ENCODE peak calls at places on chromosome 11, in ten cellular contexts. I is neural progenitor cell; O is right atrium auricular region; P is dorsolateral prefrontal cortex; Q is ovary; K is mammary epithelial cell; N is MM.1S; F is Peyer's patch; H is CD8-positive, alpha-beta T cell; Z is Caco-2. Y is an unnamed sample.

GRCh38 chr11:130905512-130905911 is 10.8 kb downstream of the SNX19 start:
- DNase-seq in I (no peak), O (no peak), P (no peak), Q (no peak), K (no peak), N (no peak), F (no peak), H (no peak), Z (no peak), Y (no peak)

GRCh38 chr11:12287009-12287373 is 90.4 kb upstream of the PARVA start:
- DNase-seq in I (no peak), O (peak; percentile 65), P (no peak), Q (no peak), K (peak; percentile 78), N (no peak), F (no peak), H (no peak), Z (peak; percentile 50), Y (no peak)

GRCh38 chr11:12853652-12854296 is 155.3 kb upstream of the RASSF10 start:
- DNase-seq in I (no peak), O (no peak), P (no peak), Q (peak; percentile 66), K (no peak), N (no peak), F (peak; percentile 73), H (no peak), Z (peak; percentile 57), Y (no peak)

GRCh38 chr11:20612416-20612815 is 13.0 kb downstream of the SLC6A5 start:
- DNase-seq in I (no peak), O (no peak), P (no peak), Q (no peak), K (no peak), N (no peak), F (no peak), H (no peak), Z (no peak), Y (no peak)

GRCh38 chr11:45528435-45528834 is 137.0 kb downstream of the CHST1 start:
- DNase-seq in I (no peak), O (no peak), P (no peak), Q (no peak), K (no peak), N (no peak), F (no peak), H (no peak), Z (no peak), Y (no peak)

GRCh38 chr11:57202282-57202681 is 20.5 kb downstream of the LRRC55 start:
- DNase-seq in I (no peak), O (no peak), P (no peak), Q (no peak), K (no peak), N (no peak), F (no peak), H (no peak), Z (no peak), Y (no peak)

GRCh38 chr11:894575-895201 is 15.9 kb downstream of the CHID1 start:
- DNase-seq in I (peak; percentile 38), O (no peak), P (no peak), Q (no peak), K (no peak), N (no peak), F (no peak), H (no peak), Z (no peak), Y (no peak)

GRCh38 chr11:35650467-35650866 is 12.1 kb upstream of the TRIM44 start:
- DNase-seq in I (no peak), O (no peak), P (no peak), Q (no peak), K (no peak), N (no peak), F (no peak), H (no peak), Z (no peak), Y (no peak)

GRCh38 chr11:118911113-118911879 is 14.4 kb downstream of the BCL9L start:
- DNase-seq in I (peak; percentile 55), O (no peak), P (no peak), Q (peak; percentile 51), K (peak; percentile 66), N (no peak), F (peak; percentile 70), H (no peak), Z (peak; percentile 98), Y (no peak)

GRCh38 chr11:102757823-102758549 is 22.4 kb downstream of the MMP10 start:
- DNase-seq in I (no peak), O (no peak), P (no peak), Q (no peak), K (peak; percentile 95), N (no peak), F (no peak), H (no peak), Z (no peak), Y (no peak)

GRCh38 chr11:66063900-66064299 is 6.2 kb upstream of the PACS1 start:
- DNase-seq in I (no peak), O (no peak), P (no peak), Q (no peak), K (no peak), N (no peak), F (no peak), H (no peak), Z (no peak), Y (no peak)

GRCh38 chr11:34502949-34503348 is 10.6 kb downstream of the ELF5 start:
- DNase-seq in I (no peak), O (no peak), P (no peak), Q (no peak), K (no peak), N (no peak), F (no peak), H (no peak), Z (no peak), Y (no peak)

GRCh38 chr11:113697798-113698407 is 8.2 kb downstream of the TMPRSS5 start:
- DNase-seq in I (no peak), O (no peak), P (no peak), Q (no peak), K (peak; percentile 11), N (no peak), F (no peak), H (no peak), Z (no peak), Y (no peak)

GRCh38 chr11:19352736-19353110 is 112.0 kb upstream of the E2F8 start:
- DNase-seq in I (no peak), O (no peak), P (no peak), Q (no peak), K (no peak), N (no peak), F (no peak), H (no peak), Z (no peak), Y (no peak)

GRCh38 chr11:30025396-30026139 is 8.7 kb upstream of the KCNA4 start:
- DNase-seq in I (no peak), O (no peak), P (no peak), Q (no peak), K (no peak), N (no peak), F (no peak), H (no peak), Z (no peak), Y (no peak)

GRCh38 chr11:30018443-30018842 is 1.6 kb upstream of the KCNA4 start:
- DNase-seq in I (no peak), O (no peak), P (no peak), Q (no peak), K (no peak), N (no peak), F (no peak), H (no peak), Z (no peak), Y (no peak)

GRCh38 chr11:30019481-30019880 is 2.7 kb upstream of the KCNA4 start:
- DNase-seq in I (no peak), O (no peak), P (no peak), Q (no peak), K (no peak), N (no peak), F (no peak), H (no peak), Z (no peak), Y (no peak)

GRCh38 chr11:30017467-30017895 is 651 bp upstream of the KCNA4 start:
- DNase-seq in I (peak; percentile 36), O (no peak), P (no peak), Q (no peak), K (no peak), N (no peak), F (no peak), H (no peak), Z (no peak), Y (no peak)

DNA sequence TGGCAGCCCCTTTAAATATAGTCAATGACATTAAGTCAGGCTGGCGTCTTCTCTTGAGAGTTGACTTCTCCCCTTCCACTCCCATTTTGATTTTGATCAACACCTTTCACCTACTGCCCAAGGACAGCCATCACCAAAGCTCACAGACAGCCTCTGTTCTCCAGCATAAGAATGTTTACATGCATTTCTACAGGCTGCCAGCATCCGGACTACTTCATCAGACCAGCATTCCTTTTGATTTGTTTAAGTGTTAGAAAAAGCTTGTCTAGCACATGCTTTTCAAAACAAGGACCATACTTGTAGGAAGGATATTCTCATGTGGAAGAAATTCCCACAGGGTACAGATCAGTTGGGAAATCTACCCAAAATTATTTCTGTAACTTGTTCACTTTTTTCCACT is 6.2 kb upstream of the KCNA4 start:
- DNase-seq in I (no peak), O (no peak), P (no peak), Q (no peak), K (no peak), N (no peak), F (no peak), H (no peak), Z (no peak), Y (no peak)
- H3K27me3 ChIP-seq in I (peaks cover 79% of the 10 kb centered on the region), O (no peaks in the 10 kb centered on the region), P (no peaks in the 10 kb centered on the region), Q (no peaks in the 10 kb centered on the region), K (no peaks in the 10 kb centered on the region), N (no peaks in the 10 kb centered on the region), F (no peaks in the 10 kb centered on the region), H (no peaks in the 10 kb centered on the region), Z (no peaks in the 10 kb centered on the region), Y (no peaks in the 10 kb centered on the region)

DNA sequence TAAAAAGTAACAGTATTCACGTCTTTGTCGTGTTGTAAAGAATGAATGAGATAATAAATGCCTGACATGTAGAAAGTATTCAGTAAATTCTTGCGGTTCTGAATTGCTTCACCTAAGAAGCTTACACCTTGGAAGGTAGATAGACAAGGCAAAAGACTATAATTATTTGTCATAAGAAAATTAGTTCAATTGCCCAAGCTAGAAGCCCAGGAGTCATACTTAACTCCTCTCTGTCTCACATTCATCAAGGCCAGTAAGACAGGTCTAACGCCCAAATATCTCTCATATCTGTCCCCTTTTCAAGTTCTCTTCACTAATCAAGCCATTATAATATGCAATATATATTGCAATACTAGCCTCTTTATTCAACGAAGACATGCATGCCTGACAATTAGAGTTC is 87.7 kb upstream of the AMOTL1 start:
- DNase-seq in I (no peak), O (no peak), P (no peak), Q (no peak), K (no peak), N (no peak), F (no peak), H (no peak), Z (no peak), Y (no peak)
- H3K4me3 ChIP-seq in I (no peak overlapping the region), O (no peak overlapping the region), P (no peak overlapping the region), Q (no peak overlapping the region), K (no peak overlapping the region), N (no peak overlapping the region), F (no peak overlapping the region), H (no peak overlapping the region), Z (no peak overlapping the region), Y (no peak overlapping the region)

GRCh38 chr11:124761301-124762021 is 629 bp downstream of the ESAM start:
- DNase-seq in I (peak; percentile 58), O (no peak), P (no peak), Q (no peak), K (no peak), N (no peak), F (no peak), H (no peak), Z (no peak), Y (no peak)
- H3K27me3 ChIP-seq in I (peaks cover 66% of the 10 kb centered on the region), O (peaks cover 10% of the 10 kb centered on the region), P (peaks cover 66% of the 10 kb centered on the region), Q (peaks cover 7% of the 10 kb centered on the region), K (peaks cover 24% of the 10 kb centered on the region), N (no peaks in the 10 kb centered on the region), F (no peaks in the 10 kb centered on the region), H (peaks cover 32% of the 10 kb centered on the region), Z (no peaks in the 10 kb centered on the region), Y (peaks cover 13% of the 10 kb centered on the region)

GRCh38 chr11:75429902-75430691 is 2.9 kb downstream of the KLHL35 start:
- DNase-seq in I (peak; percentile 87), O (no peak), P (peak; percentile 56), Q (no peak), K (peak; percentile 58), N (no peak), F (peak; percentile 73), H (peak; percentile 59), Z (peak; percentile 95), Y (no peak)
- H3K4me3 ChIP-seq in I (peak overlapping the region; percentile 36), O (peak overlapping the region; percentile 20), P (peak overlapping the region; percentile 42), Q (no peak overlapping the region), K (no peak overlapping the region), N (no peak overlapping the region), F (peak overlapping the region; percentile 51), H (peak overlapping the region; percentile 44), Z (peak overlapping the region; percentile 71), Y (peak overlapping the region; percentile 27)

Y was measured in esophagus squamous epithelium.